ENCODE peak calls at places on chromosome 5, in ten cellular contexts. E is foreskin melanocyte; X is dermis microvascular lymphatic vessel endothelial cell; Q is HL-60; C is activated naive CD8-positive, alpha-beta T cell treated with anti-CD3 and anti-CD28 coated beads for 36 hours; Z is CD14-positive monocyte; A is AG04450; L is activated T-helper 1 cell treated with Interleukin-2 at 50 U/mL for 16 hours; D is iPS DF 6.9; P is ovary. U is an unnamed sample.

GRCh38 chr5:136279314-136279713 is 86.0 kb downstream of the TRPC7 start:
- DNase-seq in E (no peak), X (no peak), Q (no peak), C (no peak), Z (no peak), A (no peak), L (no peak), D (no peak), P (no peak), U (no peak)

GRCh38 chr5:125367702-125368101 is 621.3 kb upstream of the ZNF608 start:
- DNase-seq in E (no peak), X (no peak), Q (no peak), C (no peak), Z (no peak), A (no peak), L (no peak), D (no peak), P (no peak), U (no peak)

GRCh38 chr5:35780236-35780635 is 76.5 kb upstream of the IL7R start:
- DNase-seq in E (no peak), X (no peak), Q (no peak), C (peak; percentile 40), Z (no peak), A (no peak), L (peak; percentile 7), D (no peak), P (no peak), U (no peak)

GRCh38 chr5:33282696-33283095 is 158.1 kb upstream of the TARS1 start:
- DNase-seq in E (no peak), X (no peak), Q (no peak), C (no peak), Z (no peak), A (no peak), L (no peak), D (no peak), P (no peak), U (no peak)

GRCh38 chr5:68319316-68320093 is 103.9 kb downstream of the PIK3R1 start:
- DNase-seq in E (no peak), X (no peak), Q (no peak), C (no peak), Z (no peak), A (no peak), L (no peak), D (no peak), P (no peak), U (no peak)

GRCh38 chr5:109654455-109654854 is 35.3 kb upstream of the MAN2A1 start:
- DNase-seq in E (no peak), X (no peak), Q (no peak), C (no peak), Z (peak; percentile 59), A (no peak), L (no peak), D (no peak), P (no peak), U (no peak)

GRCh38 chr5:68382640-68383039 is 167.1 kb downstream of the PIK3R1 start:
- DNase-seq in E (no peak), X (no peak), Q (no peak), C (no peak), Z (no peak), A (no peak), L (no peak), D (no peak), P (no peak), U (no peak)

GRCh38 chr5:174423538-174423937 is 300.8 kb upstream of the MSX2 start:
- DNase-seq in E (no peak), X (no peak), Q (no peak), C (no peak), Z (no peak), A (no peak), L (no peak), D (no peak), P (no peak), U (no peak)

U was measured in activated effector memory CD4-positive, alpha-beta T cell treated with Interleukin-2 at 50 U/mL for 16 hours.